ENCODE peak calls at places on chromosomes 6 and 20, in six cellular contexts. X is A549; O is left lung; K is CD8-positive, alpha-beta T cell; I is breast epithelium; W is fibroblast of lung. G is an unnamed sample.

GRCh38 chr6:77124604-77125003 is 338.7 kb downstream of the HTR1B start:
- DNase-seq in X (no peak), O (no peak), K (no peak), I (no peak), W (no peak), G (no peak)

GRCh38 chr20:59988141-59988540 is 29.9 kb downstream of the CDH26 start:
- DNase-seq in X (peak; percentile 46), O (peak; percentile 87), K (no peak), I (peak; percentile 35), W (no peak), G (no peak)

GRCh38 chr20:37295595-37295994 is 6.1 kb downstream of the MANBAL start:
- DNase-seq in X (peak; percentile 25), O (no peak), K (no peak), I (no peak), W (no peak), G (no peak)

GRCh38 chr6:49205526-49205925 is 257.5 kb downstream of the MMUT start:
- DNase-seq in X (no peak), O (no peak), K (no peak), I (no peak), W (no peak), G (no peak)

GRCh38 chr20:46174469-46175126 is 56.5 kb downstream of the CD40 start:
- DNase-seq in X (peak; percentile 87), O (peak; percentile 92), K (peak; percentile 57), I (peak; percentile 27), W (peak; percentile 48), G (no peak)

GRCh38 chr6:30963641-30964040 is 19.9 kb upstream of the MUC21 start:
- DNase-seq in X (no peak), O (no peak), K (no peak), I (no peak), W (peak; percentile 51), G (no peak)

GRCh38 chr20:560680-561079 is 17.1 kb upstream of the CSNK2A1 start:
- DNase-seq in X (no peak), O (no peak), K (no peak), I (no peak), W (no peak), G (no peak)

GRCh38 chr6:135222623-135223022 is 41.5 kb downstream of the MYB start:
- DNase-seq in X (no peak), O (no peak), K (no peak), I (no peak), W (no peak), G (no peak)

GRCh38 chr6:106033806-106034205 is 52.3 kb upstream of the PRDM1 start:
- DNase-seq in X (no peak), O (no peak), K (no peak), I (no peak), W (no peak), G (no peak)

GRCh38 chr6:45003400-45003799 is 324.7 kb upstream of the RUNX2 start:
- DNase-seq in X (no peak), O (no peak), K (no peak), I (no peak), W (no peak), G (no peak)

GRCh38 chr20:24102290-24102689 is 113.7 kb upstream of the GGTLC1 start:
- DNase-seq in X (peak; percentile 25), O (no peak), K (no peak), I (no peak), W (no peak), G (no peak)

GRCh38 chr6:31651602-31652191 is 764 bp downstream of the BAG6 start:
- DNase-seq in X (peak; percentile 58), O (no peak), K (no peak), I (peak; percentile 83), W (peak; percentile 77), G (peak; percentile 17)

GRCh38 chr6:22888147-22888831 is 318.9 kb downstream of the HDGFL1 start:
- DNase-seq in X (no peak), O (no peak), K (no peak), I (no peak), W (no peak), G (no peak)

GRCh38 chr20:11891827-11892521 is 25.7 kb upstream of the BTBD3 start:
- DNase-seq in X (peak; percentile 74), O (peak; percentile 28), K (no peak), I (peak; percentile 37), W (peak; percentile 65), G (peak; percentile 30)

GRCh38 chr20:4886771-4887527 is 114.4 kb downstream of the SLC23A2 start:
- DNase-seq in X (no peak), O (no peak), K (no peak), I (no peak), W (no peak), G (no peak)

GRCh38 chr6:148760143-148760505 is 13.3 kb downstream of the UST start:
- DNase-seq in X (no peak), O (no peak), K (no peak), I (no peak), W (no peak), G (no peak)

GRCh38 chr6:68634503-68635411 is at the start of gene ADGRB3:
- DNase-seq in X (peak; percentile 9), O (peak; percentile 87), K (peak; percentile 1), I (peak; percentile 37), W (peak; percentile 83), G (peak; percentile 44)

GRCh38 chr20:38168791-38169589 is 3.9 kb upstream of the TGM2 start:
- DNase-seq in X (no peak), O (peak; percentile 90), K (no peak), I (no peak), W (no peak), G (no peak)

GRCh38 chr6:15935661-15936060 is 193.2 kb upstream of the MYLIP start:
- DNase-seq in X (no peak), O (no peak), K (no peak), I (no peak), W (no peak), G (no peak)
- H3K27ac ChIP-seq in X (no peak overlapping the region), O (no peak overlapping the region), K (no peak overlapping the region), I (no peak overlapping the region), W (no peak overlapping the region), G (no peak overlapping the region)

GRCh38 chr20:51953731-51954340 is 151.5 kb upstream of the SALL4 start:
- DNase-seq in X (no peak), O (no peak), K (no peak), I (no peak), W (no peak), G (no peak)
- H3K9me3 ChIP-seq in X (no peaks in the 10 kb centered on the region), O (no peaks in the 10 kb centered on the region), K (no peaks in the 10 kb centered on the region), I (no peaks in the 10 kb centered on the region), W (no peaks in the 10 kb centered on the region), G (no peaks in the 10 kb centered on the region)

DNA sequence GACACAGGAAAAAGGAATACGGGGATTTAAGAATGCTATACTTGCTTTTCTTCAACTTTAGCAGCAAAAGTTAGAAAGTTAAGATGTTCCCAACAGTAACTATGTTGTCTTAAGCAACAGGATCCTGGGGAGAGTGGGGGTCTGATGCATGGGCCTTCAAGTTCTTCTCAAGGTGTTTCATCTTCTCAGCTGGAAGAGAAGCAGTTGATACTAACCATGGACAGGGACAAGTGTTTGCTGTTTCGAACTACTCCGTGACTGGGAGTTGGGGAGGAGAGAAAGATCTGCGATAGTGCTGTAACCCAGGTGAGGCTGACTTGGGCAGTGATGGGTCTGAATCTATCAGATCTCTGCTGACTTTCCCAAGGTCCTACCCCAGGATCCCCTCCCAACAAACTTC is 1.0 kb downstream of the OOEP start:
- DNase-seq in X (no peak), O (no peak), K (no peak), I (no peak), W (no peak), G (no peak)
- H3K4me1 ChIP-seq in X (no peaks in the 10 kb centered on the region), O (no peaks in the 10 kb centered on the region), K (no peaks in the 10 kb centered on the region), I (no peaks in the 10 kb centered on the region), W (no peaks in the 10 kb centered on the region), G (no peaks in the 10 kb centered on the region)

GRCh38 chr6:29759457-29759856 is 36.2 kb downstream of the HLA-F start:
- DNase-seq in X (no peak), O (no peak), K (no peak), I (no peak), W (no peak), G (no peak)
- H3K27ac ChIP-seq in X (no peak overlapping the region), O (no peak overlapping the region), K (no peak overlapping the region), I (no peak overlapping the region), W (no peak overlapping the region), G (no peak overlapping the region)

DNA sequence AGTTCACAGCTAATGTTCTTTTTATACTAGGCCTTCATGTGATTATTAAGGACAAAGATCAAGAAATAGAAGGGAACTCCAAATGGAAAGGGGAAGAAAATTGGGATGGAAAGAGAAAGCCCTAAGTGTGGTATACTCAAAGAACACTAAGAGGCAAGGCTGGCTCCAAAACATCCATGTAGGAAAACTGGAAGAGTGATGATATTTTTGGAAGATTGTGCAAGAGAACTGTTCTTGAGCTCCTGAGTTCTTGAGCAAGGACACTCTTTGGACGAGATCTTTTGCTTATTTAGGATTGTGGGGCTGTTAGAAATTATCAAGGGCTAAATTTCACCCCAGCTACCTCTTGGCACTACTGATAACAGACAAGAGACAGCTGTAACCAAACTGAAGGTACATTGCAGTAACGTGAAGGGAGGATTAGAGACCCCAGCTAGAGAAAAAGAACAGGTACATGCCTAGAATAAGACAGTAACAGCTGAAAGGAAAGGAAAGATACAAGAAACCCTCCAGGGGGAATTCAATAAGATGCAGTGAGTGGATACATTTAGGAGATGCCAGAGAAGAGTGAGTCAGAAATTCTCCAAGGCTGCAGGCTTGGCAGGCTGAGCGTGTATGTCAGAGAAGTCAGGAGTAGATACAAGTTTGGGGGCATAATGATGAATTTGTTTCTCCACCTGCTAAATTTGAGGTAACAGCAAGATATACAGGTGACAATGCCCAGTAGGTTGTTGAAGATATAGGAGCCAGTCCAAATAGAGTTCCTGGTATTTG is 69.7 kb downstream of the CBLN4 start:
- DNase-seq in X (no peak), O (no peak), K (no peak), I (no peak), W (no peak), G (no peak)
- H3K9me3 ChIP-seq in X (no peaks in the 10 kb centered on the region), O (peaks cover 4% of the 10 kb centered on the region), K (no peaks in the 10 kb centered on the region), I (no peaks in the 10 kb centered on the region), W (no peaks in the 10 kb centered on the region), G (no peaks in the 10 kb centered on the region)

DNA sequence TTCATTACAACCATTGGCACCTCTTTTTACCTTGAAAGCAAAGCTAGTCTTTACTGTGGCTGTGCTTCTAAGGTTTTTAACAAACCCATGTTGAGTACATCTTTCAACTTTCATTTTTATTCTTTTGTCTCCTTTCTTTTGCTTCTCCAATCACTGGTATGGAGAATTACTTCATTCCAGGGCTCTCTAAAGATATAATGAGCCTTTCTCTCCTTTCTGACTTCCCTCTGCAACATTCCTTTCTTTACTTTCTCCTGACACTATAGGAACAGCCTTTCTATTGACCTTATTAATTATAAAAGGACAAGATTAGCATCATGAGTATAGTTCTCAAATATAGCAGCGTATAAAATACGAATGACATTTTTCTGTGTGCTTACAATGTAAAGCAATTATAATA is 23.1 kb upstream of the KIAA0408 start:
- DNase-seq in X (no peak), O (no peak), K (no peak), I (no peak), W (no peak), G (no peak)
- H3K4me1 ChIP-seq in X (peaks cover 49% of the 10 kb centered on the region), O (peaks cover 11% of the 10 kb centered on the region), K (peaks cover 14% of the 10 kb centered on the region), I (no peaks in the 10 kb centered on the region), W (peaks cover 3% of the 10 kb centered on the region), G (peaks cover 14% of the 10 kb centered on the region)

DNA sequence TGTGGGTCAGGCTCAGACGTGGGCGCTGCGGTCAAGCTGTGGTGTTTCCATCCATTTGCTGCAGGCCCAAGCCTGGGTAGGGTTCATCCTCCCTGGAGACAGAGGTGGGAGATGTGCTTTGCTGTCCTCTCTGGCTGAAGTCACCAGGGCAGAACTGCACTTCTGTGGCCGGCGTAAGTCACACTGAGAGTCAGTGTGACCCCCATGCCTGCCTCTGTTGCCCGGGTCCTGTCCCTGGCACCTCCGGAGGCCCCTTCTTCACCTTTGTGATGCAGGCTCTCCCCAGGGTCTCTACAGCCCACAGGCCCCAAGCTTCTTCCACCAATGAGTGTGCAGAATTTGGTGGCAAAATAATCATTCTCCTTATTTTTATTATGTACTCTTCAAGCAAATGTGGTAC is 53.8 kb upstream of the DACT2 start:
- DNase-seq in X (no peak), O (peak; percentile 39), K (no peak), I (no peak), W (no peak), G (no peak)
- H3K27ac ChIP-seq in X (no peak overlapping the region), O (no peak overlapping the region), K (no peak overlapping the region), I (no peak overlapping the region), W (no peak overlapping the region), G (no peak overlapping the region)

GRCh38 chr6:17565399-17565798 is 34.7 kb upstream of the FAM8A1 start:
- DNase-seq in X (no peak), O (no peak), K (no peak), I (no peak), W (no peak), G (no peak)
- H3K9me3 ChIP-seq in X (peaks cover 10% of the 10 kb centered on the region), O (peaks cover 33% of the 10 kb centered on the region), K (no peaks in the 10 kb centered on the region), I (no peaks in the 10 kb centered on the region), W (no peaks in the 10 kb centered on the region), G (no peaks in the 10 kb centered on the region)